ENCODE peak calls at places on chromosome 3, in six cellular contexts. One of them, this sample, is unnamed.
A peak's percentile ranks its signal among the peaks of the same experiment; 100 is the strongest.

GRCh38 chr3:41200669-41201021 is 1.3 kb downstream of the CTNNB1 start:
- DNase-seq in NCI-H460: no peak
- DNase-seq in activated T-helper 1 cell treated with anti-CD3 and anti-CD28 coated beads, Interleukin-12 subunit alpha, Interleukin-12 subunit beta, Interleukin-2, Interleukin-4 antibody, amounts not matched to agents 30 ng/mL and 10 ng/mL and 1 ng/mL, durations not matched to agents 14 hours and 24 hours and 36 hours: no peak
- DNase-seq in NCI-H2029: no peak
- DNase-seq in nephron progenitor cell: peak; percentile 22
- DNase-seq in IMR-90: peak; percentile 51
- DNase-seq in this sample: peak; percentile 80

GRCh38 chr3:114154321-114154821 is 24.5 kb downstream of the DRD3 start:
- DNase-seq in NCI-H460: no peak
- DNase-seq in activated T-helper 1 cell treated with anti-CD3 and anti-CD28 coated beads, Interleukin-12 subunit alpha, Interleukin-12 subunit beta, Interleukin-2, Interleukin-4 antibody, amounts not matched to agents 30 ng/mL and 10 ng/mL and 1 ng/mL, durations not matched to agents 14 hours and 24 hours and 36 hours: no peak
- DNase-seq in NCI-H2029: no peak
- DNase-seq in nephron progenitor cell: no peak
- DNase-seq in IMR-90: no peak
- DNase-seq in this sample: no peak

GRCh38 chr3:153958635-153959320 is 162.4 kb upstream of the ARHGEF26 start:
- DNase-seq in NCI-H460: no peak
- DNase-seq in activated T-helper 1 cell treated with anti-CD3 and anti-CD28 coated beads, Interleukin-12 subunit alpha, Interleukin-12 subunit beta, Interleukin-2, Interleukin-4 antibody, amounts not matched to agents 30 ng/mL and 10 ng/mL and 1 ng/mL, durations not matched to agents 14 hours and 24 hours and 36 hours: no peak
- DNase-seq in NCI-H2029: no peak
- DNase-seq in nephron progenitor cell: no peak
- DNase-seq in IMR-90: no peak
- DNase-seq in this sample: no peak

GRCh38 chr3:138881233-138881632 is 46.5 kb upstream of the PIK3CB start:
- DNase-seq in NCI-H460: no peak
- DNase-seq in activated T-helper 1 cell treated with anti-CD3 and anti-CD28 coated beads, Interleukin-12 subunit alpha, Interleukin-12 subunit beta, Interleukin-2, Interleukin-4 antibody, amounts not matched to agents 30 ng/mL and 10 ng/mL and 1 ng/mL, durations not matched to agents 14 hours and 24 hours and 36 hours: no peak
- DNase-seq in NCI-H2029: no peak
- DNase-seq in nephron progenitor cell: no peak
- DNase-seq in IMR-90: no peak
- DNase-seq in this sample: no peak

GRCh38 chr3:123090700-123091585 is 24.1 kb downstream of the PDIA5 start:
- DNase-seq in NCI-H460: no peak
- DNase-seq in activated T-helper 1 cell treated with anti-CD3 and anti-CD28 coated beads, Interleukin-12 subunit alpha, Interleukin-12 subunit beta, Interleukin-2, Interleukin-4 antibody, amounts not matched to agents 30 ng/mL and 10 ng/mL and 1 ng/mL, durations not matched to agents 14 hours and 24 hours and 36 hours: no peak
- DNase-seq in NCI-H2029: no peak
- DNase-seq in nephron progenitor cell: no peak
- DNase-seq in IMR-90: peak; percentile 41
- DNase-seq in this sample: no peak

GRCh38 chr3:25910997-25911396 is 121.1 kb downstream of the OXSM start:
- DNase-seq in NCI-H460: no peak
- DNase-seq in activated T-helper 1 cell treated with anti-CD3 and anti-CD28 coated beads, Interleukin-12 subunit alpha, Interleukin-12 subunit beta, Interleukin-2, Interleukin-4 antibody, amounts not matched to agents 30 ng/mL and 10 ng/mL and 1 ng/mL, durations not matched to agents 14 hours and 24 hours and 36 hours: no peak
- DNase-seq in NCI-H2029: no peak
- DNase-seq in nephron progenitor cell: peak; percentile 24
- DNase-seq in IMR-90: peak; percentile 48
- DNase-seq in this sample: peak; percentile 34

GRCh38 chr3:186869253-186870235 is 27.0 kb downstream of the ADIPOQ start:
- DNase-seq in NCI-H460: peak; percentile 24
- DNase-seq in activated T-helper 1 cell treated with anti-CD3 and anti-CD28 coated beads, Interleukin-12 subunit alpha, Interleukin-12 subunit beta, Interleukin-2, Interleukin-4 antibody, amounts not matched to agents 30 ng/mL and 10 ng/mL and 1 ng/mL, durations not matched to agents 14 hours and 24 hours and 36 hours: no peak
- DNase-seq in NCI-H2029: no peak
- DNase-seq in nephron progenitor cell: no peak
- DNase-seq in IMR-90: peak; percentile 44
- DNase-seq in this sample: peak; percentile 36

GRCh38 chr3:72176537-72177041 is 391.6 kb upstream of the PROK2 start:
- DNase-seq in NCI-H460: no peak
- DNase-seq in activated T-helper 1 cell treated with anti-CD3 and anti-CD28 coated beads, Interleukin-12 subunit alpha, Interleukin-12 subunit beta, Interleukin-2, Interleukin-4 antibody, amounts not matched to agents 30 ng/mL and 10 ng/mL and 1 ng/mL, durations not matched to agents 14 hours and 24 hours and 36 hours: no peak
- DNase-seq in NCI-H2029: no peak
- DNase-seq in nephron progenitor cell: no peak
- DNase-seq in IMR-90: no peak
- DNase-seq in this sample: no peak

GRCh38 chr3:111715911-111716523 is 120.9 kb upstream of the ZBED2 start:
- DNase-seq in NCI-H460: peak; percentile 49
- DNase-seq in activated T-helper 1 cell treated with anti-CD3 and anti-CD28 coated beads, Interleukin-12 subunit alpha, Interleukin-12 subunit beta, Interleukin-2, Interleukin-4 antibody, amounts not matched to agents 30 ng/mL and 10 ng/mL and 1 ng/mL, durations not matched to agents 14 hours and 24 hours and 36 hours: no peak
- DNase-seq in NCI-H2029: no peak
- DNase-seq in nephron progenitor cell: peak; percentile 58
- DNase-seq in IMR-90: peak; percentile 45
- DNase-seq in this sample: peak; percentile 58

GRCh38 chr3:177960722-177961121 is 575.5 kb upstream of the KCNMB2 start:
- DNase-seq in NCI-H460: no peak
- DNase-seq in activated T-helper 1 cell treated with anti-CD3 and anti-CD28 coated beads, Interleukin-12 subunit alpha, Interleukin-12 subunit beta, Interleukin-2, Interleukin-4 antibody, amounts not matched to agents 30 ng/mL and 10 ng/mL and 1 ng/mL, durations not matched to agents 14 hours and 24 hours and 36 hours: no peak
- DNase-seq in NCI-H2029: no peak
- DNase-seq in nephron progenitor cell: no peak
- DNase-seq in IMR-90: no peak
- DNase-seq in this sample: no peak

GRCh38 chr3:66053783-66054094 is 15.0 kb upstream of the MAGI1 start:
- DNase-seq in NCI-H460: no peak
- DNase-seq in activated T-helper 1 cell treated with anti-CD3 and anti-CD28 coated beads, Interleukin-12 subunit alpha, Interleukin-12 subunit beta, Interleukin-2, Interleukin-4 antibody, amounts not matched to agents 30 ng/mL and 10 ng/mL and 1 ng/mL, durations not matched to agents 14 hours and 24 hours and 36 hours: no peak
- DNase-seq in NCI-H2029: no peak
- DNase-seq in nephron progenitor cell: no peak
- DNase-seq in IMR-90: no peak
- DNase-seq in this sample: no peak

GRCh38 chr3:152443212-152444023 is 174.7 kb downstream of the MBNL1 start:
- DNase-seq in NCI-H460: no peak
- DNase-seq in activated T-helper 1 cell treated with anti-CD3 and anti-CD28 coated beads, Interleukin-12 subunit alpha, Interleukin-12 subunit beta, Interleukin-2, Interleukin-4 antibody, amounts not matched to agents 30 ng/mL and 10 ng/mL and 1 ng/mL, durations not matched to agents 14 hours and 24 hours and 36 hours: no peak
- DNase-seq in NCI-H2029: no peak
- DNase-seq in nephron progenitor cell: no peak
- DNase-seq in IMR-90: peak; percentile 31
- DNase-seq in this sample: peak; percentile 22

GRCh38 chr3:110791971-110792370 is 279.6 kb upstream of the NECTIN3 start:
- DNase-seq in NCI-H460: no peak
- DNase-seq in activated T-helper 1 cell treated with anti-CD3 and anti-CD28 coated beads, Interleukin-12 subunit alpha, Interleukin-12 subunit beta, Interleukin-2, Interleukin-4 antibody, amounts not matched to agents 30 ng/mL and 10 ng/mL and 1 ng/mL, durations not matched to agents 14 hours and 24 hours and 36 hours: no peak
- DNase-seq in NCI-H2029: no peak
- DNase-seq in nephron progenitor cell: no peak
- DNase-seq in IMR-90: no peak
- DNase-seq in this sample: no peak

GRCh38 chr3:197456271-197457091 is 99.3 kb downstream of the BDH1 start:
- DNase-seq in NCI-H460: peak; percentile 48
- DNase-seq in activated T-helper 1 cell treated with anti-CD3 and anti-CD28 coated beads, Interleukin-12 subunit alpha, Interleukin-12 subunit beta, Interleukin-2, Interleukin-4 antibody, amounts not matched to agents 30 ng/mL and 10 ng/mL and 1 ng/mL, durations not matched to agents 14 hours and 24 hours and 36 hours: peak; percentile 36
- DNase-seq in NCI-H2029: no peak
- DNase-seq in nephron progenitor cell: peak; percentile 86
- DNase-seq in IMR-90: peak; percentile 87
- DNase-seq in this sample: peak; percentile 93

GRCh38 chr3:64686446-64686908 is 1.3 kb downstream of the ADAMTS9 start:
- DNase-seq in NCI-H460: peak; percentile 46
- DNase-seq in activated T-helper 1 cell treated with anti-CD3 and anti-CD28 coated beads, Interleukin-12 subunit alpha, Interleukin-12 subunit beta, Interleukin-2, Interleukin-4 antibody, amounts not matched to agents 30 ng/mL and 10 ng/mL and 1 ng/mL, durations not matched to agents 14 hours and 24 hours and 36 hours: no peak
- DNase-seq in NCI-H2029: peak; percentile 2
- DNase-seq in nephron progenitor cell: peak; percentile 55
- DNase-seq in IMR-90: peak; percentile 52
- DNase-seq in this sample: peak; percentile 61

GRCh38 chr3:183158113-183158512 is 4.4 kb downstream of the LAMP3 start:
- DNase-seq in NCI-H460: no peak
- DNase-seq in activated T-helper 1 cell treated with anti-CD3 and anti-CD28 coated beads, Interleukin-12 subunit alpha, Interleukin-12 subunit beta, Interleukin-2, Interleukin-4 antibody, amounts not matched to agents 30 ng/mL and 10 ng/mL and 1 ng/mL, durations not matched to agents 14 hours and 24 hours and 36 hours: no peak
- DNase-seq in NCI-H2029: no peak
- DNase-seq in nephron progenitor cell: no peak
- DNase-seq in IMR-90: no peak
- DNase-seq in this sample: no peak

GRCh38 chr3:174132006-174132405 is 727.1 kb upstream of the NAALADL2 start:
- DNase-seq in NCI-H460: no peak
- DNase-seq in activated T-helper 1 cell treated with anti-CD3 and anti-CD28 coated beads, Interleukin-12 subunit alpha, Interleukin-12 subunit beta, Interleukin-2, Interleukin-4 antibody, amounts not matched to agents 30 ng/mL and 10 ng/mL and 1 ng/mL, durations not matched to agents 14 hours and 24 hours and 36 hours: no peak
- DNase-seq in NCI-H2029: no peak
- DNase-seq in nephron progenitor cell: no peak
- DNase-seq in IMR-90: no peak
- DNase-seq in this sample: no peak

GRCh38 chr3:63974451-63974850 is 48.8 kb downstream of the PSMD6 start:
- DNase-seq in NCI-H460: no peak
- DNase-seq in activated T-helper 1 cell treated with anti-CD3 and anti-CD28 coated beads, Interleukin-12 subunit alpha, Interleukin-12 subunit beta, Interleukin-2, Interleukin-4 antibody, amounts not matched to agents 30 ng/mL and 10 ng/mL and 1 ng/mL, durations not matched to agents 14 hours and 24 hours and 36 hours: no peak
- DNase-seq in NCI-H2029: no peak
- DNase-seq in nephron progenitor cell: no peak
- DNase-seq in IMR-90: no peak
- DNase-seq in this sample: no peak

GRCh38 chr3:5298453-5298852 is 110.9 kb downstream of the EDEM1 start:
- DNase-seq in NCI-H460: no peak
- DNase-seq in activated T-helper 1 cell treated with anti-CD3 and anti-CD28 coated beads, Interleukin-12 subunit alpha, Interleukin-12 subunit beta, Interleukin-2, Interleukin-4 antibody, amounts not matched to agents 30 ng/mL and 10 ng/mL and 1 ng/mL, durations not matched to agents 14 hours and 24 hours and 36 hours: no peak
- DNase-seq in NCI-H2029: no peak
- DNase-seq in nephron progenitor cell: no peak
- DNase-seq in IMR-90: no peak
- DNase-seq in this sample: no peak

GRCh38 chr3:41369838-41370237 is 170.5 kb downstream of the CTNNB1 start:
- DNase-seq in NCI-H460: no peak
- DNase-seq in activated T-helper 1 cell treated with anti-CD3 and anti-CD28 coated beads, Interleukin-12 subunit alpha, Interleukin-12 subunit beta, Interleukin-2, Interleukin-4 antibody, amounts not matched to agents 30 ng/mL and 10 ng/mL and 1 ng/mL, durations not matched to agents 14 hours and 24 hours and 36 hours: no peak
- DNase-seq in NCI-H2029: peak; percentile 67
- DNase-seq in nephron progenitor cell: no peak
- DNase-seq in IMR-90: no peak
- DNase-seq in this sample: no peak

GRCh38 chr3:142888099-142888483 is 792 bp downstream of the PCOLCE2 start:
- DNase-seq in NCI-H460: peak; percentile 56
- DNase-seq in activated T-helper 1 cell treated with anti-CD3 and anti-CD28 coated beads, Interleukin-12 subunit alpha, Interleukin-12 subunit beta, Interleukin-2, Interleukin-4 antibody, amounts not matched to agents 30 ng/mL and 10 ng/mL and 1 ng/mL, durations not matched to agents 14 hours and 24 hours and 36 hours: no peak
- DNase-seq in NCI-H2029: peak; percentile 7
- DNase-seq in nephron progenitor cell: no peak
- DNase-seq in IMR-90: no peak
- DNase-seq in this sample: peak; percentile 27

GRCh38 chr3:10997196-10997595 is 4.6 kb downstream of the SLC6A1 start:
- DNase-seq in NCI-H460: no peak
- DNase-seq in activated T-helper 1 cell treated with anti-CD3 and anti-CD28 coated beads, Interleukin-12 subunit alpha, Interleukin-12 subunit beta, Interleukin-2, Interleukin-4 antibody, amounts not matched to agents 30 ng/mL and 10 ng/mL and 1 ng/mL, durations not matched to agents 14 hours and 24 hours and 36 hours: no peak
- DNase-seq in NCI-H2029: no peak
- DNase-seq in nephron progenitor cell: no peak
- DNase-seq in IMR-90: no peak
- DNase-seq in this sample: no peak

GRCh38 chr3:133426721-133427120 is 26.9 kb downstream of the BFSP2 start:
- DNase-seq in NCI-H460: no peak
- DNase-seq in activated T-helper 1 cell treated with anti-CD3 and anti-CD28 coated beads, Interleukin-12 subunit alpha, Interleukin-12 subunit beta, Interleukin-2, Interleukin-4 antibody, amounts not matched to agents 30 ng/mL and 10 ng/mL and 1 ng/mL, durations not matched to agents 14 hours and 24 hours and 36 hours: no peak
- DNase-seq in NCI-H2029: no peak
- DNase-seq in nephron progenitor cell: no peak
- DNase-seq in IMR-90: peak; percentile 86
- DNase-seq in this sample: peak; percentile 65

GRCh38 chr3:194905696-194906095 is 220.0 kb downstream of the FAM43A start:
- DNase-seq in NCI-H460: no peak
- DNase-seq in activated T-helper 1 cell treated with anti-CD3 and anti-CD28 coated beads, Interleukin-12 subunit alpha, Interleukin-12 subunit beta, Interleukin-2, Interleukin-4 antibody, amounts not matched to agents 30 ng/mL and 10 ng/mL and 1 ng/mL, durations not matched to agents 14 hours and 24 hours and 36 hours: no peak
- DNase-seq in NCI-H2029: peak; percentile 11
- DNase-seq in nephron progenitor cell: no peak
- DNase-seq in IMR-90: peak; percentile 31
- DNase-seq in this sample: peak; percentile 75

GRCh38 chr3:15015456-15015855 is 49.7 kb downstream of the MRPS25 start:
- DNase-seq in NCI-H460: no peak
- DNase-seq in activated T-helper 1 cell treated with anti-CD3 and anti-CD28 coated beads, Interleukin-12 subunit alpha, Interleukin-12 subunit beta, Interleukin-2, Interleukin-4 antibody, amounts not matched to agents 30 ng/mL and 10 ng/mL and 1 ng/mL, durations not matched to agents 14 hours and 24 hours and 36 hours: no peak
- DNase-seq in NCI-H2029: no peak
- DNase-seq in nephron progenitor cell: no peak
- DNase-seq in IMR-90: peak; percentile 3
- DNase-seq in this sample: peak; percentile 74

GRCh38 chr3:14389133-14390115 is 13.0 kb upstream of the SLC6A6 start:
- DNase-seq in NCI-H460: no peak
- DNase-seq in activated T-helper 1 cell treated with anti-CD3 and anti-CD28 coated beads, Interleukin-12 subunit alpha, Interleukin-12 subunit beta, Interleukin-2, Interleukin-4 antibody, amounts not matched to agents 30 ng/mL and 10 ng/mL and 1 ng/mL, durations not matched to agents 14 hours and 24 hours and 36 hours: no peak
- DNase-seq in NCI-H2029: peak; percentile 63
- DNase-seq in nephron progenitor cell: no peak
- DNase-seq in IMR-90: no peak
- DNase-seq in this sample: no peak

GRCh38 chr3:62011667-62012066 is 361.7 kb downstream of the FEZF2 start:
- DNase-seq in NCI-H460: no peak
- DNase-seq in activated T-helper 1 cell treated with anti-CD3 and anti-CD28 coated beads, Interleukin-12 subunit alpha, Interleukin-12 subunit beta, Interleukin-2, Interleukin-4 antibody, amounts not matched to agents 30 ng/mL and 10 ng/mL and 1 ng/mL, durations not matched to agents 14 hours and 24 hours and 36 hours: no peak
- DNase-seq in NCI-H2029: no peak
- DNase-seq in nephron progenitor cell: no peak
- DNase-seq in IMR-90: peak; percentile 41
- DNase-seq in this sample: no peak

GRCh38 chr3:98555025-98555379 is 23.2 kb downstream of the GPR15 start:
- DNase-seq in NCI-H460: no peak
- DNase-seq in activated T-helper 1 cell treated with anti-CD3 and anti-CD28 coated beads, Interleukin-12 subunit alpha, Interleukin-12 subunit beta, Interleukin-2, Interleukin-4 antibody, amounts not matched to agents 30 ng/mL and 10 ng/mL and 1 ng/mL, durations not matched to agents 14 hours and 24 hours and 36 hours: no peak
- DNase-seq in NCI-H2029: no peak
- DNase-seq in nephron progenitor cell: no peak
- DNase-seq in IMR-90: no peak
- DNase-seq in this sample: no peak

GRCh38 chr3:61040618-61041017 is 210.6 kb downstream of the FHIT start:
- DNase-seq in NCI-H460: no peak
- DNase-seq in activated T-helper 1 cell treated with anti-CD3 and anti-CD28 coated beads, Interleukin-12 subunit alpha, Interleukin-12 subunit beta, Interleukin-2, Interleukin-4 antibody, amounts not matched to agents 30 ng/mL and 10 ng/mL and 1 ng/mL, durations not matched to agents 14 hours and 24 hours and 36 hours: no peak
- DNase-seq in NCI-H2029: no peak
- DNase-seq in nephron progenitor cell: no peak
- DNase-seq in IMR-90: no peak
- DNase-seq in this sample: no peak

GRCh38 chr3:112778298-112779008 is 68.2 kb downstream of the CD200R1L start:
- DNase-seq in NCI-H460: peak; percentile 20
- DNase-seq in activated T-helper 1 cell treated with anti-CD3 and anti-CD28 coated beads, Interleukin-12 subunit alpha, Interleukin-12 subunit beta, Interleukin-2, Interleukin-4 antibody, amounts not matched to agents 30 ng/mL and 10 ng/mL and 1 ng/mL, durations not matched to agents 14 hours and 24 hours and 36 hours: no peak
- DNase-seq in NCI-H2029: no peak
- DNase-seq in nephron progenitor cell: no peak
- DNase-seq in IMR-90: peak; percentile 90
- DNase-seq in this sample: peak; percentile 89

GRCh38 chr3:101500208-101500607 is 12.8 kb downstream of the SENP7 start:
- DNase-seq in NCI-H460: no peak
- DNase-seq in activated T-helper 1 cell treated with anti-CD3 and anti-CD28 coated beads, Interleukin-12 subunit alpha, Interleukin-12 subunit beta, Interleukin-2, Interleukin-4 antibody, amounts not matched to agents 30 ng/mL and 10 ng/mL and 1 ng/mL, durations not matched to agents 14 hours and 24 hours and 36 hours: no peak
- DNase-seq in NCI-H2029: no peak
- DNase-seq in nephron progenitor cell: no peak
- DNase-seq in IMR-90: no peak
- DNase-seq in this sample: no peak

GRCh38 chr3:129160891-129161859 is at the start of gene ISY1:
- DNase-seq in NCI-H460: peak; percentile 91
- DNase-seq in activated T-helper 1 cell treated with anti-CD3 and anti-CD28 coated beads, Interleukin-12 subunit alpha, Interleukin-12 subunit beta, Interleukin-2, Interleukin-4 antibody, amounts not matched to agents 30 ng/mL and 10 ng/mL and 1 ng/mL, durations not matched to agents 14 hours and 24 hours and 36 hours: peak; percentile 88
- DNase-seq in NCI-H2029: peak; percentile 76
- DNase-seq in nephron progenitor cell: peak; percentile 81
- DNase-seq in IMR-90: peak; percentile 97
- DNase-seq in this sample: peak; percentile 96

GRCh38 chr3:30426319-30426993 is 179.9 kb upstream of the TGFBR2 start:
- DNase-seq in NCI-H460: no peak
- DNase-seq in activated T-helper 1 cell treated with anti-CD3 and anti-CD28 coated beads, Interleukin-12 subunit alpha, Interleukin-12 subunit beta, Interleukin-2, Interleukin-4 antibody, amounts not matched to agents 30 ng/mL and 10 ng/mL and 1 ng/mL, durations not matched to agents 14 hours and 24 hours and 36 hours: no peak
- DNase-seq in NCI-H2029: no peak
- DNase-seq in nephron progenitor cell: no peak
- DNase-seq in IMR-90: peak; percentile 61
- DNase-seq in this sample: peak; percentile 93

GRCh38 chr3:23112491-23112890 is 90.6 kb upstream of the UBE2E2 start:
- DNase-seq in NCI-H460: no peak
- DNase-seq in activated T-helper 1 cell treated with anti-CD3 and anti-CD28 coated beads, Interleukin-12 subunit alpha, Interleukin-12 subunit beta, Interleukin-2, Interleukin-4 antibody, amounts not matched to agents 30 ng/mL and 10 ng/mL and 1 ng/mL, durations not matched to agents 14 hours and 24 hours and 36 hours: no peak
- DNase-seq in NCI-H2029: no peak
- DNase-seq in nephron progenitor cell: no peak
- DNase-seq in IMR-90: no peak
- DNase-seq in this sample: no peak

GRCh38 chr3:169686278-169686677 is 22.8 kb upstream of the MECOM start:
- DNase-seq in NCI-H460: no peak
- DNase-seq in activated T-helper 1 cell treated with anti-CD3 and anti-CD28 coated beads, Interleukin-12 subunit alpha, Interleukin-12 subunit beta, Interleukin-2, Interleukin-4 antibody, amounts not matched to agents 30 ng/mL and 10 ng/mL and 1 ng/mL, durations not matched to agents 14 hours and 24 hours and 36 hours: no peak
- DNase-seq in NCI-H2029: no peak
- DNase-seq in nephron progenitor cell: no peak
- DNase-seq in IMR-90: no peak
- DNase-seq in this sample: no peak

GRCh38 chr3:25044762-25045161 is 383.3 kb upstream of the RARB start:
- DNase-seq in NCI-H460: no peak
- DNase-seq in activated T-helper 1 cell treated with anti-CD3 and anti-CD28 coated beads, Interleukin-12 subunit alpha, Interleukin-12 subunit beta, Interleukin-2, Interleukin-4 antibody, amounts not matched to agents 30 ng/mL and 10 ng/mL and 1 ng/mL, durations not matched to agents 14 hours and 24 hours and 36 hours: no peak
- DNase-seq in NCI-H2029: no peak
- DNase-seq in nephron progenitor cell: no peak
- DNase-seq in IMR-90: no peak
- DNase-seq in this sample: no peak

GRCh38 chr3:54188176-54188791 is 65.9 kb downstream of the CACNA2D3 start:
- DNase-seq in NCI-H460: peak; percentile 55
- DNase-seq in activated T-helper 1 cell treated with anti-CD3 and anti-CD28 coated beads, Interleukin-12 subunit alpha, Interleukin-12 subunit beta, Interleukin-2, Interleukin-4 antibody, amounts not matched to agents 30 ng/mL and 10 ng/mL and 1 ng/mL, durations not matched to agents 14 hours and 24 hours and 36 hours: peak; percentile 2
- DNase-seq in NCI-H2029: no peak
- DNase-seq in nephron progenitor cell: peak; percentile 85
- DNase-seq in IMR-90: peak; percentile 34
- DNase-seq in this sample: peak; percentile 43

GRCh38 chr3:195263925-195264575 is 6.9 kb downstream of the XXYLT1 start:
- DNase-seq in NCI-H460: no peak
- DNase-seq in activated T-helper 1 cell treated with anti-CD3 and anti-CD28 coated beads, Interleukin-12 subunit alpha, Interleukin-12 subunit beta, Interleukin-2, Interleukin-4 antibody, amounts not matched to agents 30 ng/mL and 10 ng/mL and 1 ng/mL, durations not matched to agents 14 hours and 24 hours and 36 hours: no peak
- DNase-seq in NCI-H2029: no peak
- DNase-seq in nephron progenitor cell: no peak
- DNase-seq in IMR-90: no peak
- DNase-seq in this sample: no peak